ENCODE peak calls at places on chromosomes 7 and 10, in four cellular contexts. F is GM06990, W is A549, Y is fibroblast of lung. Q is an unnamed sample.

GRCh38 chr7:553637-554111 is 34.0 kb upstream of the PDGFA start:
- DNase-seq in Y (no peak), F (no peak), W (no peak), Q (no peak)

GRCh38 chr7:124751017-124751416 is 14.6 kb downstream of the GPR37 start:
- DNase-seq in F (no peak), W (no peak), Y (no peak), Q (no peak)

GRCh38 chr10:124604214-124605000 is 139.8 kb downstream of the FAM53B start:
- DNase-seq in W (no peak), F (no peak), Y (no peak), Q (no peak)

GRCh38 chr7:20307901-20308300 is 22.8 kb upstream of the ITGB8 start:
- DNase-seq in Y (no peak), F (no peak), W (no peak), Q (no peak)

GRCh38 chr7:2010551-2011265 is 222.0 kb downstream of the MAD1L1 start:
- DNase-seq in Y (no peak), F (no peak), W (no peak), Q (no peak)

GRCh38 chr7:100171087-100171681 is 2.8 kb upstream of the GAL3ST4 start:
- DNase-seq in Y (no peak), F (no peak), W (no peak), Q (no peak)

GRCh38 chr7:140774371-140774770 is 77.9 kb downstream of the NDUFB2 start:
- DNase-seq in W (no peak), Y (no peak), F (no peak), Q (no peak)

GRCh38 chr7:50856821-50857220 is 74.1 kb upstream of the GRB10 start:
- DNase-seq in Y (no peak), W (no peak), F (no peak), Q (no peak)

GRCh38 chr7:117728858-117729257 is 144.4 kb downstream of the CTTNBP2 start:
- DNase-seq in W (no peak), F (no peak), Y (no peak), Q (no peak)

GRCh38 chr10:44724415-44725174 is 186.5 kb upstream of the TMEM72 start:
- DNase-seq in Y (peak; percentile 17), F (no peak), W (no peak), Q (no peak)

GRCh38 chr7:16395121-16395520 is 26.2 kb downstream of the CRPPA start:
- DNase-seq in Y (no peak), W (no peak), F (no peak), Q (no peak)

GRCh38 chr10:14385591-14386201 is 55.0 kb upstream of the FRMD4A start:
- DNase-seq in F (no peak), Y (peak; percentile 47), W (peak; percentile 25), Q (no peak)

DNA sequence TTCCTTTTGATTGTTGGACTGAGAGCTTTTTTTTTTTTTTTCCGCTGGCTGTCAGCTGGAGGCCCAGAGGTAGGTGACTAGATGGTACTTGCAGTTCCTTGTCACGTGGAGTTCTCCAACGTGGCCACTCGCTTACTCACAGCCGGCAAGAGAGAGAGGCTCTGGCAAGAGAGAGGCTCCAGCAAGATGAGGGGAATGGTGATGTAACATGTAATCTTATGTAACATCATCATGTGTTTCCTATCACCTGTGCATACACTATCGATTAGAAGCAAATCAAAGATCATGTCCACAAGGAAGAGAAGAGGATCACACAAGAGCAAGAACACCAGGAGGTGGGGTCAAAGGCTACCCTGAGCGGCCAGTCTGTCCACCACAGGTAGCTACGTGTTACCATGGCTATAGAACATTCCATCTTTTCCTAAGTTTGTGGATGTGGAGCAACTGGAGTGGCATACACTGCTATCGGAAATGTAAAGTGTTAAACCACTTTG is 4.0 kb upstream of the BORCS7 start:
- DNase-seq in W (no peak), F (no peak), Y (no peak), Q (peak; percentile 14)
- H3K4me3 ChIP-seq in W (no peak overlapping the region), F (no peak overlapping the region), Y (no peak overlapping the region), Q (no peak overlapping the region)

GRCh38 chr10:101228682-101229274 is 485 bp downstream of the LBX1 start:
- DNase-seq in F (no peak), Y (no peak), W (no peak), Q (no peak)

GRCh38 chr10:101226506-101226887 is 2.8 kb downstream of the LBX1 start:
- DNase-seq in W (no peak), Y (no peak), F (no peak), Q (no peak)

GRCh38 chr10:101229275-101230184 is at the start of gene LBX1:
- DNase-seq in F (no peak), W (no peak), Y (no peak), Q (no peak)

GRCh38 chr10:101226888-101227736 is 2.2 kb downstream of the LBX1 start:
- DNase-seq in F (no peak), W (no peak), Y (no peak), Q (no peak)

DNA sequence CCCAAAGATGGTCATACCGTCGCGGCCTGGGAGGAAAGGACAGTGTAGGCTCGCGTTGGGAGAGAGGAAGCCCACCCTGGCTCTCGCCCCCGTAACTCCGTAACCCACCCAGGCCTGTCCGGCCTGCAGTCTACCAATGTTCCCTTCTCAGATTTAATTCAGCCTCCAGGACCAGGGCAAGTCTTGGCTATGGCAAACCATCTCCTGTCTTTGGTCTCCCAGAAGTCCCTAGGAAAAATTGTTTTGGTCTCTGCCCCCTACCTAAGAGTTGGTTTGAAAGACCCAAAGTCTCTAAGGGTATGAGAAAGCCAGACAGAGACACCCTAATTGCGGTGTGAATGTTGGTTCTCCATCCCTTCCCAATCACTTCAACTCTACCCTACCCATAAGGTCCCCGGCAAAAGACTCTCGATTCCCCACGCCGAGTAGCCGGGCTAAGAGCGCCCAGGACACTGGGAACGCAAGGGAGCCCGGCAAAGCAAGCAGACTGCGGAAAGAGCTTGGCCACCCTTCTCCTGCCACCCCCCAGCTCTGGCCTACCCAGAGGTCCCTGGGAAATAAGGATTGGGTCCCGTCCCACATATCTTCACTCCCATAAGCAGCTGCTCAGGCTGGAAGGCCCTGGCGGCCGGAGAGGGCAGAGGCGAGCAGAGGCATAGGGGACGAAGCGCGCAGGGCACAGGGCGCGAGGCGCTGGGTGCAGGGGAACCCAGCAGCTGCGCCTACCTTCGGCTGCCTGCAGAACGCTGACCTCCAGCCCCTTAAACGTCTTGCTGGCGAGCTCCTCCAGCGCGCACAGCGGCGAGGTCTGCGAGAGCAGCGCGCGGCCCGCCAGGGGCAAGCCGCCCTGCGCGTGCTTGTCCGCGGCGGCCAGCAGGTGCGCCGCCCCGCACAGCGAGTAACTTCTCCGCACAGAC is 1.2 kb downstream of the LBX1 start:
- DNase-seq in W (peak; percentile 67), F (no peak), Y (no peak), Q (no peak)
- TF ChIP-seq CTCF in W (no peak), F (no peak), Y (no peak), Q (no peak)

GRCh38 chr7:158957921-158958471 is 101.6 kb downstream of the DYNC2I1 start:
- DNase-seq in Y (no peak), F (peak; percentile 50), W (no peak), Q (no peak)
- H3K4me3 ChIP-seq in Y (no peak overlapping the region), F (peak overlapping the region; percentile 19), W (no peak overlapping the region), Q (no peak overlapping the region)

GRCh38 chr10:102115775-102116174 is 4.4 kb downstream of the LDB1 start:
- DNase-seq in Y (no peak), W (no peak), F (no peak), Q (no peak)

GRCh38 chr10:102114861-102115618 is 5.1 kb downstream of the LDB1 start:
- DNase-seq in F (peak; percentile 83), W (peak; percentile 73), Y (peak; percentile 71), Q (no peak)

GRCh38 chr10:102118867-102119266 is 1.3 kb downstream of the LDB1 start:
- DNase-seq in W (no peak), Y (no peak), F (peak; percentile 34), Q (no peak)

GRCh38 chr10:102119417-102120141 is 589 bp downstream of the LDB1 start:
- DNase-seq in F (peak; percentile 55), Y (peak; percentile 58), W (peak; percentile 70), Q (no peak)

DNA sequence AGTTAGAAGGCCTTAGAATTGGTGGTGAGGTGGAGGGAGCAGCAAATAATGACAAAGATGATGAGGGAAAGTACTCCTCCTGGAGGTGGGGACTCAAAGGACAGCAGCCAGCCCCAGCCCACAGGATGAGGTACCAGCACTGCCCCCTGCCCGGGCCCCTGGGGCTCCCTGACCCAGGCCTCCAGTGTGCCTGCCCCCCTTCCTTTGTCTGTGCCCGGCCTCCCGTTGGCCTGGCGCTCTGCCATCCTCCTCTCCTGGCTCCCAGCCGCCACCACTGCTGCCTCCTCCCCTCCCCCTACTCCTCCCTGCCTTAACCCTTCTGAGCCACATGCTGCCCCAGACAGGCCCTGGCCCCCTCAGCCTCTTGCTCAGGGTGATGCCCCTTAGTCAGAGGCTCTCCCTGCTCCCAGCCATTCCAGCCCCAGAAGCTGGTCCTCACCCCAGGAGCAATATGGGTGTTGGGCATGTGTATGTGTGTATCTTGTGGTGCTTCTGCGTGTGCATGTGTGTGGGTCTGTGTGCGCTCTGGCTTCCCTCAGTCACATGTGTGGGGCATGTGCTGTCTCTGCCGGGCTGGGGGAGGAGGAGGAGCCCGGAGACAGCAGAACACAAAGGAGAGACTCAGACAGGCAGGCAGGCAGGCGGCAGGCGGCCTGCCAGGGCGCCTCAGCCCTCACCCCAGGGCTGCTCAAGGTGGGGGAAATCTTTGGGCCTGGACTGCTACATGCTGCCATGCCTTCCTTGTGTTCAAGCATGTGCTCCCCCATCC is 2.6 kb downstream of the LDB1 start:
- DNase-seq in Y (peak; percentile 89), W (peak; percentile 53), F (peak; percentile 66), Q (no peak)
- TF ChIP-seq CTCF in Y (no peak), W (no peak), F (peak; percentile 26), Q (peak; percentile 26)

GRCh38 chr10:5887641-5888040 is 2.1 kb downstream of the ANKRD16 start:
- DNase-seq in Y (no peak), W (no peak), F (no peak), Q (no peak)
- H3K4me3 ChIP-seq in Y (peak overlapping the region; percentile 82), W (no peak overlapping the region), F (no peak overlapping the region), Q (no peak overlapping the region)

GRCh38 chr10:73653701-73654100 is 2.1 kb downstream of the SYNPO2L start:
- DNase-seq in Y (peak; percentile 40), W (peak; percentile 67), F (no peak), Q (no peak)
- TF ChIP-seq CTCF in Y (no peak), W (peak; percentile 26), F (peak; percentile 32), Q (peak; percentile 4)

DNA sequence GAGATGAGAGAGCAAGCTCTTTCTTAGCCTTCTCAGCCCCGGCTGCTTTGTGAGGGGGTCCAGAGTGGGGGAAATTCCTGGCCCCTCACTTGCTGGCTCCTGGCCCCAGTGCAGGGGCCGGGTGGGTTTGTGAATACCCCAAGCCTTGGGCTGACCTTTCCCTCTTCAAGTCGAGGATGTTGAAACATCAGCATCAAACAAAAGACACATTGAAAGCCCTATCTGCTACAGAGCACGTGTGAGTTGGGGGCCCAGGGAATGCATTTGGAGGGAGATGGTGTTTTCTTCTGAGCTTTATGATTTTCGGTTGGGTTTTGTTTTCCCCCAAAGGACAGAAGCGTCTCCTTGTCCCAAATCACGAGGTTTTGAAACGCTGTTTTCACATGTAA is 2.8 kb downstream of the ZMIZ1 start:
- DNase-seq in Y (no peak), W (no peak), F (no peak), Q (no peak)
- H3K4me3 ChIP-seq in Y (peak overlapping the region; percentile 74), W (peak overlapping the region; percentile 96), F (no peak overlapping the region), Q (peak overlapping the region; percentile 97)